ENCODE peak calls at places on chromosomes 4 and X, in ten cellular contexts. O, M, B, Y, Z, A, P, L, S and C are unnamed samples.

GRCh38 chr4:169015237-169015636 is 5.2 kb upstream of the CBR4 start:
- DNase-seq in O (no peak), M (no peak), B (no peak), Y (no peak), Z (no peak), A (no peak), P (no peak), L (no peak), S (no peak), C (no peak)

GRCh38 chr4:125315571-125316390 is 1.0 kb downstream of the FAT4 start:
- DNase-seq in O (peak; percentile 65), M (peak; percentile 37), B (peak; percentile 33), Y (peak; percentile 21), Z (no peak), A (no peak), P (peak; percentile 53), L (peak; percentile 37), S (peak; percentile 51), C (peak; percentile 63)

GRCh38 chr4:184541918-184542317 is 67.6 kb upstream of the IRF2 start:
- DNase-seq in O (no peak), M (no peak), B (no peak), Y (no peak), Z (no peak), A (no peak), P (no peak), L (no peak), S (no peak), C (no peak)

GRCh38 chr4:76182463-76182862 is 31.2 kb downstream of the SCARB2 start:
- DNase-seq in O (no peak), M (no peak), B (no peak), Y (no peak), Z (no peak), A (no peak), P (no peak), L (no peak), S (peak; percentile 66), C (no peak)

GRCh38 chrX:12814434-12814833 is 23.2 kb downstream of the PRPS2 start:
- DNase-seq in O (peak; percentile 45), M (peak; percentile 15), B (peak; percentile 9), Y (peak; percentile 37), Z (no peak), A (no peak), P (peak; percentile 36), L (peak; percentile 49), S (peak; percentile 40), C (peak; percentile 42)

GRCh38 chr4:8283631-8284121 is 14.1 kb downstream of the HTRA3 start:
- DNase-seq in O (no peak), M (no peak), B (no peak), Y (no peak), Z (no peak), A (no peak), P (no peak), L (no peak), S (no peak), C (no peak)

GRCh38 chrX:139204903-139205667 is 325.5 kb upstream of the F9 start:
- DNase-seq in O (peak; percentile 64), M (peak; percentile 25), B (no peak), Y (no peak), Z (no peak), A (no peak), P (no peak), L (peak; percentile 75), S (peak; percentile 4), C (peak; percentile 52)

GRCh38 chrX:43211570-43211969 is 433.6 kb upstream of the PPP1R2C start:
- DNase-seq in O (no peak), M (no peak), B (no peak), Y (no peak), Z (no peak), A (no peak), P (no peak), L (no peak), S (no peak), C (no peak)

GRCh38 chr4:15948826-15949225 is 10.3 kb upstream of the FGFBP1 start:
- DNase-seq in O (no peak), M (no peak), B (no peak), Y (no peak), Z (no peak), A (no peak), P (no peak), L (no peak), S (no peak), C (no peak)

GRCh38 chrX:100928660-100929613 is at the start of gene XKRX:
- DNase-seq in O (peak; percentile 17), M (peak; percentile 16), B (no peak), Y (peak; percentile 25), Z (peak; percentile 12), A (no peak), P (peak; percentile 29), L (peak; percentile 48), S (peak; percentile 39), C (peak; percentile 56)

GRCh38 chr4:83490876-83491450 is 6.1 kb upstream of the ABRAXAS1 start:
- DNase-seq in O (peak; percentile 21), M (no peak), B (no peak), Y (peak; percentile 53), Z (no peak), A (no peak), P (peak; percentile 31), L (peak; percentile 13), S (no peak), C (peak; percentile 26)

GRCh38 chr4:125750399-125750798 is 435.6 kb downstream of the FAT4 start:
- DNase-seq in O (no peak), M (no peak), B (no peak), Y (no peak), Z (no peak), A (no peak), P (no peak), L (no peak), S (no peak), C (no peak)

GRCh38 chr4:8329859-8330761 is 60.6 kb downstream of the HTRA3 start:
- DNase-seq in O (no peak), M (no peak), B (no peak), Y (no peak), Z (no peak), A (no peak), P (no peak), L (no peak), S (no peak), C (no peak)

GRCh38 chr4:121484633-121485032 is 103.8 kb upstream of the QRFPR start:
- DNase-seq in O (peak; percentile 15), M (no peak), B (no peak), Y (peak; percentile 39), Z (no peak), A (no peak), P (peak; percentile 66), L (peak; percentile 59), S (peak; percentile 50), C (peak; percentile 37)

GRCh38 chr4:41281038-41281634 is 24.4 kb downstream of the UCHL1 start:
- DNase-seq in O (peak; percentile 67), M (peak; percentile 76), B (peak; percentile 13), Y (peak; percentile 77), Z (peak; percentile 19), A (peak; percentile 9), P (peak; percentile 85), L (peak; percentile 85), S (peak; percentile 64), C (peak; percentile 70)

GRCh38 chrX:13952581-13952980 is 77.1 kb downstream of the GEMIN8 start:
- DNase-seq in O (no peak), M (no peak), B (no peak), Y (no peak), Z (no peak), A (no peak), P (no peak), L (no peak), S (no peak), C (no peak)

GRCh38 chrX:13386636-13387035 is 66.8 kb upstream of the ATXN3L start:
- DNase-seq in O (no peak), M (no peak), B (no peak), Y (no peak), Z (no peak), A (no peak), P (no peak), L (no peak), S (no peak), C (no peak)

GRCh38 chr4:118969359-118969758 is 80.7 kb downstream of the SYNPO2 start:
- DNase-seq in O (peak; percentile 24), M (no peak), B (peak; percentile 3), Y (no peak), Z (no peak), A (no peak), P (peak; percentile 66), L (peak; percentile 55), S (peak; percentile 62), C (peak; percentile 42)

GRCh38 chrX:135740683-135741149 is 27.3 kb downstream of the CT45A3 start:
- DNase-seq in O (peak; percentile 44), M (peak; percentile 6), B (no peak), Y (peak; percentile 45), Z (peak; percentile 63), A (no peak), P (peak; percentile 23), L (peak; percentile 44), S (no peak), C (peak; percentile 74)

GRCh38 chrX:78019586-78020483 is 50.4 kb upstream of the PGAM4 start:
- DNase-seq in O (no peak), M (no peak), B (no peak), Y (no peak), Z (no peak), A (no peak), P (no peak), L (no peak), S (no peak), C (no peak)

GRCh38 chrX:136761410-136761809 is 19.3 kb downstream of the ARHGEF6 start:
- DNase-seq in O (no peak), M (no peak), B (no peak), Y (no peak), Z (no peak), A (no peak), P (no peak), L (no peak), S (no peak), C (no peak)

GRCh38 chr4:36020351-36020750 is 224.0 kb downstream of the ARAP2 start:
- DNase-seq in O (no peak), M (no peak), B (no peak), Y (no peak), Z (no peak), A (no peak), P (no peak), L (no peak), S (no peak), C (no peak)

GRCh38 chrX:129773649-129774458 is 5.9 kb upstream of the SASH3 start:
- DNase-seq in O (no peak), M (no peak), B (no peak), Y (no peak), Z (no peak), A (no peak), P (no peak), L (no peak), S (no peak), C (no peak)

GRCh38 chr4:108361886-108362285 is 193.2 kb upstream of the LEF1 start:
- DNase-seq in O (no peak), M (no peak), B (no peak), Y (no peak), Z (no peak), A (no peak), P (peak; percentile 6), L (no peak), S (no peak), C (no peak)

GRCh38 chr4:76233534-76233933 is 18.0 kb upstream of the FAM47E start:
- DNase-seq in O (no peak), M (no peak), B (no peak), Y (no peak), Z (no peak), A (no peak), P (no peak), L (no peak), S (no peak), C (no peak)

GRCh38 chr4:24664956-24665355 is 80.6 kb upstream of the DHX15 start:
- DNase-seq in O (no peak), M (no peak), B (peak; percentile 71), Y (no peak), Z (no peak), A (no peak), P (no peak), L (no peak), S (peak; percentile 42), C (no peak)